ENCODE peak calls at places on chromosome 4, in nine cellular contexts. L is heart left ventricle; M is IMR-90; W is aorta; G is tibial artery; H is GM23248; A is cardiac muscle cell; Q is CD4-positive, alpha-beta memory T cell; O is H1. I is an unnamed sample. For H3K27me3, the result is how much of the 10 kb centered on the place peaks cover.

GRCh38 chr4:10832989-10833635 is 148.5 kb upstream of the CLNK start:
- DNase-seq in L (no peak), M (no peak), W (no peak), G (no peak), H (no peak), A (no peak), Q (no peak), O (no peak), I (no peak)

GRCh38 chr4:175770555-175770954 is 41.5 kb downstream of the GPM6A start:
- DNase-seq in L (no peak), M (no peak), W (no peak), G (no peak), H (peak), A (no peak), Q (no peak), O (no peak), I (no peak)

GRCh38 chr4:111362891-111363290 is 740.0 kb upstream of the PITX2 start:
- DNase-seq in L (peak), M (peak), W (no peak), G (peak), H (peak), A (peak), Q (no peak), O (no peak), I (no peak)

GRCh38 chr4:150572704-150573504 is 9.0 kb upstream of the MAB21L2 start:
- DNase-seq in L (no peak), M (no peak), W (no peak), G (no peak), H (no peak), A (no peak), Q (no peak), O (no peak), I (no peak)

GRCh38 chr4:183610033-183610432 is 49.0 kb downstream of the RWDD4 start:
- DNase-seq in L (no peak), M (peak), W (no peak), G (no peak), H (no peak), A (peak), Q (no peak), O (no peak), I (no peak)

GRCh38 chr4:121998024-121998423 is 46.2 kb upstream of the TRPC3 start:
- DNase-seq in L (no peak), M (no peak), W (no peak), G (no peak), H (no peak), A (no peak), Q (no peak), O (no peak), I (no peak)

GRCh38 chr4:88792268-88792781 is 94.7 kb upstream of the NAP1L5 start:
- DNase-seq in L (no peak), M (peak), W (no peak), G (no peak), H (peak), A (peak), Q (no peak), O (no peak), I (no peak)

GRCh38 chr4:190020790-190021717 is 6.0 kb downstream of the FRG2 start:
- DNase-seq in L (no peak), M (peak), W (no peak), G (no peak), H (peak), A (peak), Q (no peak), O (peak), I (no peak)

GRCh38 chr4:87101543-87102199 is 118.7 kb downstream of the KLHL8 start:
- DNase-seq in L (no peak), M (no peak), W (no peak), G (no peak), H (no peak), A (peak), Q (no peak), O (no peak), I (no peak)

GRCh38 chr4:140372607-140373327 is 679 bp upstream of the SCOC start:
- DNase-seq in L (no peak), M (peak), W (no peak), G (no peak), H (peak), A (peak), Q (peak), O (no peak), I (peak)

GRCh38 chr4:89306486-89307184 is 965 bp downstream of the GPRIN3 start:
- DNase-seq in L (no peak), M (no peak), W (no peak), G (no peak), H (no peak), A (no peak), Q (peak), O (no peak), I (peak)

GRCh38 chr4:68673143-68673542 is 2.7 kb upstream of the UGT2B15 start:
- DNase-seq in L (no peak), M (no peak), W (no peak), G (no peak), H (no peak), A (no peak), Q (no peak), O (no peak), I (no peak)

GRCh38 chr4:39201963-39202362 is 19.6 kb downstream of the WDR19 start:
- DNase-seq in L (no peak), M (no peak), W (no peak), G (no peak), H (no peak), A (no peak), Q (no peak), O (no peak), I (no peak)

GRCh38 chr4:169147217-169147616 is 123.5 kb downstream of the SH3RF1 start:
- DNase-seq in L (no peak), M (peak), W (no peak), G (no peak), H (peak), A (no peak), Q (no peak), O (no peak), I (no peak)

GRCh38 chr4:15557806-15558550 is 88.3 kb downstream of the CC2D2A start:
- DNase-seq in L (no peak), M (no peak), W (no peak), G (no peak), H (no peak), A (no peak), Q (no peak), O (no peak), I (no peak)

GRCh38 chr4:20831746-20832145 is 131.5 kb downstream of the PACRGL start:
- DNase-seq in L (no peak), M (no peak), W (no peak), G (no peak), H (peak), A (peak), Q (no peak), O (no peak), I (no peak)

GRCh38 chr4:85837334-85837733 is 362.4 kb downstream of the ARHGAP24 start:
- DNase-seq in L (no peak), M (no peak), W (no peak), G (no peak), H (no peak), A (peak), Q (no peak), O (no peak), I (no peak)

GRCh38 chr4:102868153-102868781 is 525 bp upstream of the CISD2 start:
- DNase-seq in L (peak), M (no peak), W (no peak), G (peak), H (no peak), A (no peak), Q (no peak), O (no peak), I (no peak)

GRCh38 chr4:177016541-177017141 is 223.9 kb upstream of the VEGFC start:
- DNase-seq in L (no peak), M (peak), W (no peak), G (no peak), H (peak), A (no peak), Q (no peak), O (no peak), I (no peak)

GRCh38 chr4:69773443-69773842 is 13.0 kb upstream of the SULT1B1 start:
- DNase-seq in L (no peak), M (no peak), W (no peak), G (no peak), H (no peak), A (peak), Q (no peak), O (no peak), I (no peak)

GRCh38 chr4:133865606-133866327 is 335.8 kb downstream of the PABPC4L start:
- DNase-seq in L (no peak), M (peak), W (no peak), G (no peak), H (peak), A (peak), Q (no peak), O (no peak), I (no peak)

DNA sequence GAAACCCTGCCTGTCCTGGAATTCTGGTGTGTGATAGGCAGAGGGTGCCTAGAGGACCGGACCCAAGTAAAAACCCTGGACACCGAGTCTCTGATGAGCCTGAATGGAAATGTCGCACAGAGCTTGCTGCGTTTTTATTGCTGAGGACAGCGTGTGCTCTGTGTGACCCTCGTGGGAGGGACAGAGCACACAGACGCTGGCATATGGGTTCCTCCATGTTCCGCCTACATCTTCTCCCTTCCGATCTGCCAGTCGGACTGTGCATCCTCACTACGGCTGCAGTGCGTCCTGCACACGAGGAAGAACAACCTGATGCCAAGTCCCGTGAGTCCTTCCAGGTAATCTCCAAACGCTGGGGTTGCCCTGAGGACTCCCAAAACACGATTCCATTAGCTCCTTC is 68.3 kb downstream of the AFAP1 start:
- DNase-seq in L (no peak), M (no peak), W (no peak), G (no peak), H (peak), A (no peak), Q (no peak), O (no peak), I (no peak)
- H3K4me3 ChIP-seq in L (no peak), M (peak), W (no peak), G (peak), H (peak), A (no peak), Q (no peak), O (no peak), I (no peak)

GRCh38 chr4:4480685-4481393 is 61.0 kb downstream of the STX18 start:
- DNase-seq in L (no peak), M (peak), W (no peak), G (no peak), H (peak), A (no peak), Q (no peak), O (no peak), I (no peak)
- H3K27ac ChIP-seq in L (no peak), M (no peak), W (no peak), G (no peak), H (peak), A (peak), Q (no peak), O (no peak), I (no peak)

GRCh38 chr4:186808635-186809018 is 85.0 kb upstream of the FAT1 start:
- DNase-seq in L (no peak), M (peak), W (no peak), G (no peak), H (peak), A (peak), Q (no peak), O (no peak), I (no peak)
- H3K27me3 ChIP-seq in L (under half), M (under half), W (under half), G (under half), H (under half), A (under half), Q (under half), O (under half), I (under half)

GRCh38 chr4:6781113-6781512 is 1.4 kb upstream of the KIAA0232 start:
- DNase-seq in L (no peak), M (no peak), W (no peak), G (peak), H (no peak), A (no peak), Q (no peak), O (no peak), I (no peak)

GRCh38 chr4:6779667-6780565 is 2.6 kb upstream of the KIAA0232 start:
- DNase-seq in L (no peak), M (peak), W (no peak), G (no peak), H (peak), A (peak), Q (no peak), O (no peak), I (no peak)

GRCh38 chr4:6782147-6782845 is at the start of gene KIAA0232:
- DNase-seq in L (peak), M (peak), W (peak), G (peak), H (peak), A (peak), Q (peak), O (peak), I (peak)

GRCh38 chr4:6782846-6783110 is 251 bp downstream of the KIAA0232 start:
- DNase-seq in L (no peak), M (no peak), W (no peak), G (no peak), H (no peak), A (no peak), Q (no peak), O (no peak), I (no peak)

GRCh38 chr4:6781561-6781960 is 966 bp upstream of the KIAA0232 start:
- DNase-seq in L (no peak), M (no peak), W (no peak), G (no peak), H (no peak), A (no peak), Q (no peak), O (no peak), I (no peak)
- H3K4me3 ChIP-seq in L (peak), M (peak), W (no peak), G (peak), H (peak), A (peak), Q (peak), O (peak), I (peak)